ENCODE peak calls at places on chromosomes 5 and 9, in four cellular contexts. N, D, J and S are unnamed samples.

GRCh38 chr5:4050203-4050602 is 454.6 kb downstream of the IRX1 start:
- DNase-seq in D (no peak), N (no peak), J (no peak), S (no peak)

GRCh38 chr9:108783318-108784127 is 72.3 kb downstream of the ACTL7B start:
- DNase-seq in N (no peak), D (no peak), J (no peak), S (no peak)

GRCh38 chr9:1639166-1639565 is 376.0 kb upstream of the SMARCA2 start:
- DNase-seq in N (no peak), J (no peak), D (no peak), S (no peak)

GRCh38 chr9:76562511-76562911 is 103.5 kb downstream of the GCNT1 start:
- DNase-seq in J (no peak), N (no peak), D (peak; percentile 80), S (no peak)

GRCh38 chr5:1512541-1513291 is 11.0 kb downstream of the LPCAT1 start:
- DNase-seq in N (peak; percentile 36), D (no peak), J (peak; percentile 3), S (no peak)

GRCh38 chr9:21605489-21605931 is 123.4 kb upstream of the IFNE start:
- DNase-seq in N (no peak), D (peak; percentile 94), J (no peak), S (no peak)

GRCh38 chr5:133818869-133819600 is 149.4 kb downstream of the C5orf15 start:
- DNase-seq in D (no peak), N (peak; percentile 24), J (no peak), S (no peak)

GRCh38 chr9:136091582-136092352 is 3.3 kb downstream of the NACC2 start:
- DNase-seq in J (no peak), D (peak; percentile 18), N (no peak), S (no peak)

GRCh38 chr9:131700076-131700475 is 39.8 kb downstream of the RAPGEF1 start:
- DNase-seq in J (no peak), N (no peak), D (no peak), S (no peak)

GRCh38 chr5:93594591-93595419 is 11.8 kb downstream of the NR2F1 start:
- DNase-seq in N (peak; percentile 78), D (no peak), J (peak; percentile 54), S (no peak)

GRCh38 chr5:164301708-164302107 is 796.3 kb downstream of the MAT2B start:
- DNase-seq in D (no peak), J (no peak), N (no peak), S (no peak)

GRCh38 chr5:140182075-140182709 is 7.2 kb downstream of the CYSTM1 start:
- DNase-seq in N (no peak), J (no peak), D (peak; percentile 65), S (no peak)

GRCh38 chr9:116998305-116998704 is 311.2 kb downstream of the TRIM32 start:
- DNase-seq in D (peak; percentile 4), J (peak; percentile 37), N (peak; percentile 77), S (no peak)

GRCh38 chr5:91641730-91642350 is 258.7 kb upstream of the ARRDC3 start:
- DNase-seq in J (no peak), N (no peak), D (peak; percentile 34), S (no peak)

GRCh38 chr9:6153425-6153824 is 62.2 kb upstream of the IL33 start:
- DNase-seq in J (no peak), N (no peak), D (no peak), S (no peak)

GRCh38 chr9:34556951-34557350 is 32.6 kb downstream of the CNTFR start:
- DNase-seq in D (no peak), J (no peak), N (peak; percentile 29), S (no peak)

GRCh38 chr5:134138416-134139376 is 24.2 kb downstream of the TCF7 start:
- DNase-seq in J (no peak), D (peak; percentile 36), N (peak; percentile 39), S (no peak)

GRCh38 chr9:133973791-133974630 is 18.1 kb downstream of the VAV2 start:
- DNase-seq in J (no peak), D (no peak), N (no peak), S (no peak)

GRCh38 chr5:95664204-95664786 is 17.7 kb downstream of the RFESD start:
- DNase-seq in N (no peak), J (no peak), D (peak; percentile 42), S (no peak)

GRCh38 chr9:124595743-124596142 is 88.5 kb upstream of the NR5A1 start:
- DNase-seq in D (no peak), N (no peak), J (no peak), S (no peak)

GRCh38 chr5:257148-257547 is 14.3 kb upstream of the PDCD6 start:
- DNase-seq in N (no peak), D (no peak), J (no peak), S (no peak)

GRCh38 chr9:33623658-33624586 is 99.9 kb downstream of the ANKRD18B start:
- DNase-seq in D (peak; percentile 59), J (peak; percentile 80), N (peak; percentile 92), S (no peak)

GRCh38 chr9:37905776-37906175 is 1.8 kb upstream of the SLC25A51 start:
- DNase-seq in D (no peak), N (no peak), J (no peak), S (no peak)

GRCh38 chr5:38420246-38420645 is 136.2 kb downstream of the LIFR start:
- DNase-seq in N (no peak), D (peak; percentile 57), J (no peak), S (no peak)

GRCh38 chr5:135061001-135061400 is 27.0 kb upstream of the PITX1 start:
- DNase-seq in J (no peak), D (no peak), N (no peak), S (no peak)

GRCh38 chr5:131542723-131543122 is 92.3 kb downstream of the RAPGEF6 start:
- DNase-seq in D (no peak), N (no peak), J (no peak), S (no peak)

GRCh38 chr5:93162201-93162654 is 418.8 kb downstream of the NR2F1-AS1 start:
- DNase-seq in D (peak; percentile 50), N (no peak), J (no peak), S (no peak)

GRCh38 chr5:95822038-95822407 is 503 bp downstream of the GLRX start:
- DNase-seq in D (peak; percentile 61), N (peak; percentile 83), J (peak; percentile 36), S (peak; percentile 7)

GRCh38 chr5:160699301-160699700 is 152.7 kb downstream of the ATP10B start:
- DNase-seq in D (no peak), J (no peak), N (no peak), S (no peak)

GRCh38 chr5:9283021-9283420 is 262.9 kb downstream of the SEMA5A start:
- DNase-seq in N (no peak), J (no peak), D (peak; percentile 66), S (no peak)

GRCh38 chr9:18126776-18127175 is 347.2 kb upstream of the ADAMTSL1 start:
- DNase-seq in D (peak; percentile 4), J (no peak), N (no peak), S (no peak)

GRCh38 chr5:11468334-11469039 is 435.8 kb downstream of the CTNND2 start:
- DNase-seq in J (no peak), D (no peak), N (peak; percentile 54), S (no peak)

GRCh38 chr5:59640411-59640810 is 253.1 kb downstream of the PDE4D start:
- DNase-seq in D (peak; percentile 22), J (no peak), N (no peak), S (no peak)

GRCh38 chr9:107214915-107215314 is 68.2 kb upstream of the RAD23B start:
- DNase-seq in D (peak; percentile 74), N (no peak), J (no peak), S (no peak)

GRCh38 chr9:136953771-136954269 is 1.7 kb downstream of the LCN12 start:
- DNase-seq in D (no peak), J (no peak), N (no peak), S (no peak)

GRCh38 chr5:195401-196160 is 4.3 kb downstream of the LRRC14B start:
- DNase-seq in D (no peak), N (no peak), J (no peak), S (no peak)

GRCh38 chr9:92682269-92682668 is 12.3 kb upstream of the IPPK start:
- DNase-seq in D (no peak), J (no peak), N (peak; percentile 19), S (no peak)

GRCh38 chr9:92685022-92685421 is 15.1 kb upstream of the IPPK start:
- DNase-seq in N (peak; percentile 70), D (no peak), J (peak; percentile 25), S (no peak)

GRCh38 chr9:92686954-92687353 is 17.0 kb upstream of the IPPK start:
- DNase-seq in D (no peak), N (peak; percentile 66), J (peak; percentile 24), S (no peak)
- TF ChIP-seq CTCF in D (peak; percentile 38), N (peak; percentile 62), J (no peak), S (no peak)

DNA sequence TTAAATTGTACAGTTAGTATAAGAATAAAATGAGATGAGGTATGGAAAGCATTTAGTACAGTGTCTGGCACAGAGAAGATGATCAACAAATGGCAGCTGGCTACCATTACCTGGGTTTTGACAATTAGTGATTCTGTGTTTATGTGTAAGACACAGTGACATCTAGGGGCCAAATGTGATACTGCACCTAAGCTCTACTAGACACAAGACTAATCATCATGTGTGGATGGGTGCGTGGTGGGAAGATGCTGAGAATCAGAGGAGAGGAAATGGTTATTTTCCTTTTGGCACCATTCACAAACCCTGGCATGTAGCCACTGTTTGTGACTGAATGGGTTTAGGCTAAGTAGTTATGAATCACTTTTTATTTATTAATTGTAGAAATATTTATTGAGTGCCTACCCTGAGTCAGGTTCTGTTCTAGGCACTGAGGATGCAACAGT is 109.8 kb upstream of the TBC1D2 start:
- DNase-seq in J (peak; percentile 30), N (peak; percentile 77), D (peak; percentile 28), S (no peak)
- TF ChIP-seq CTCF in J (peak; percentile 63), N (peak; percentile 78), D (peak; percentile 57), S (peak; percentile 53)

DNA sequence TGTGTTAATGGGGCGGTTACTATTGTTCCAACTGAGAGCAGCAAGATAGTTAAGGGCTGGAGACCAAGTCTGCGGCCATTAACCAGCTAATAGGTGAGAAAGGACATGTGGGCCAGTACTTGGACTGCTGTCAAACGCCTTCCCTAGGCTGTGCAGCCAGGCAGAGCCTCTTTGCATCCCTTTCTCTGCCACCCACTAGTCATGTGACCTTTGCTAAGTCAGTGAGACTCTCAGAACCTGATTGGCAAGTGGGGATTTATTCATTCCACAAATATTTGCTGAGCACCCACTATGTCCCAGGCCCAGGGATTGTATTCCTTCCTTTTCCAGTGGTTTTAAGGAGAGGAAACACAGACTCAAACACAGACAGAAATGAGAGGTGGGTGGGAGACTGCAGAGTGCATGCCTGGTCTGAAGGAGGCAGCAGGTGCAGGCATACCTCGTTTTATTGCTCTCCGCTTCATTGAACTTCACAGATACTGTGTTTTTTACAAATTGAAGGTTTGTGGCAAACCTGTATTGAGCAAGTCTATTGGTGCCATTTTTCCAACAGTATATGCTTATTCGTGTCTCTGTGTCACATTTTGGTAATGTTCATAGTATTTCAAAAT is 71.6 kb upstream of the GALNT10 start:
- DNase-seq in D (no peak), N (peak; percentile 49), J (no peak), S (no peak)
- TF ChIP-seq CTCF in D (no peak), N (peak; percentile 58), J (no peak), S (no peak)

DNA sequence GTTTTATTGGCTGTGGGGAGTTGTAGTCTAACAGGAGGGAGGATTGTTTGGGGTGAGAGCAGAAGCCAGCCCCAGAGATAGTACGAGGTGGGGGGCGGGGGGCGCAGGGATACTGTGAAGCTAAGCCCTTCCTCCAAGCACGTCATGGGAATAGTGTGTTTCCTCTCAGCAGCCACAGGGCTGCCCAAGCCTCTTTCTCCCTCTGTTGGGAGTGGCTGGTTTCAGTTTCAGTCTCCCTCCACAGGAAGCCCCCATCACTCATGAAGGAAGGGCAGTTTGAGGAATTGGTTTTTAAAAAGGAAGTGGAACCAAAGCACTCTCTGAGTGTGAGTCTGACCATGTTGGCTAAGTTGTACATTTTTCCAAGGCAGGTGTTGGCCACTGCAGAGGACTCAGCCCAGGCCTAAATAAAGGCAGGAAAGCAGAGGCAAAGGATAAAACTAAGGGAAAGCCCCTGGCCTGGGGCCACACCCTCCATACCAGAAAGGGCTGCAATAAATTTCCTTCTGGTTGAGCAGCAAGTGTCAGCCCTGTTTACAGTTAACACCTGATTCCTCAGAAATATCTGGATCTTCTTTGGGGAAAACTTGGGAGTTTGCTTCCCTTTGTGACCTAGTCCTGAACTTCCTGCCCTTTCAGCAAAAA is 3.2 kb downstream of the RAB24 start:
- DNase-seq in N (peak; percentile 77), J (no peak), D (peak; percentile 58), S (no peak)
- TF ChIP-seq CTCF in N (peak; percentile 44), J (no peak), D (peak; percentile 25), S (no peak)